ENCODE peak calls at places on chromosomes 2 and 18, in six cellular contexts. E is neuronal stem cell, D is IMR-90, M is trophoblast cell, T is H9, Q is H1. S is an unnamed sample.

GRCh38 chr18:32803571-32803970 is 30.7 kb upstream of the KLHL14 start:
- DNase-seq in T (no peak), E (peak; percentile 39), D (no peak), M (no peak), Q (no peak), S (no peak)

GRCh38 chr2:25044990-25045389 is 3.1 kb downstream of the EFR3B start:
- DNase-seq in D (no peak), E (no peak), Q (no peak), M (no peak), T (no peak), S (no peak)

GRCh38 chr2:43082111-43082877 is 144.1 kb downstream of the ZFP36L2 start:
- DNase-seq in Q (no peak), D (peak; percentile 79), E (no peak), T (no peak), M (no peak), S (no peak)

GRCh38 chr2:146523218-146523617 is 1321.6 kb upstream of the ACVR2A start:
- DNase-seq in E (no peak), Q (no peak), D (peak; percentile 9), M (peak; percentile 18), T (no peak), S (no peak)

GRCh38 chr2:117068371-117068770 is 746.1 kb upstream of the DDX18 start:
- DNase-seq in Q (no peak), E (no peak), M (no peak), D (no peak), T (no peak), S (no peak)

GRCh38 chr2:225793736-225794550 is 394.4 kb downstream of the NYAP2 start:
- DNase-seq in Q (no peak), D (no peak), T (no peak), M (no peak), E (no peak), S (no peak)

GRCh38 chr2:191020742-191021381 is 6.9 kb upstream of the STAT1 start:
- DNase-seq in M (peak; percentile 86), T (no peak), D (peak; percentile 93), E (no peak), Q (no peak), S (no peak)

GRCh38 chr2:12787891-12788783 is 71.4 kb downstream of the TRIB2 start:
- DNase-seq in D (peak; percentile 89), E (no peak), Q (no peak), T (no peak), M (no peak), S (no peak)

GRCh38 chr18:8705941-8706544 is 687 bp downstream of the MTCL1 start:
- DNase-seq in M (no peak), Q (peak; percentile 62), E (no peak), T (no peak), D (no peak), S (peak; percentile 17)

GRCh38 chr18:6885992-6886823 is 156.7 kb downstream of the ARHGAP28 start:
- DNase-seq in T (no peak), M (peak; percentile 83), D (peak; percentile 59), E (peak; percentile 67), Q (no peak), S (peak; percentile 70)

GRCh38 chr2:230268606-230269222 is 43.2 kb downstream of the SP140 start:
- DNase-seq in E (no peak), D (peak; percentile 1), T (no peak), M (no peak), Q (no peak), S (no peak)

GRCh38 chr18:67665266-67665665 is 148.7 kb upstream of the DSEL start:
- DNase-seq in E (peak; percentile 5), Q (no peak), D (peak; percentile 62), T (no peak), M (no peak), S (peak; percentile 51)

GRCh38 chr2:134917219-134917957 is 1.2 kb upstream of the CCNT2 start:
- DNase-seq in M (no peak), Q (no peak), T (no peak), E (peak; percentile 8), D (no peak), S (no peak)

GRCh38 chr2:233404227-233404626 is 49.9 kb downstream of the DGKD start:
- DNase-seq in M (peak; percentile 64), E (no peak), Q (no peak), T (no peak), D (peak; percentile 48), S (peak; percentile 76)

GRCh38 chr2:136392897-136393296 is 274.9 kb upstream of the CXCR4 start:
- DNase-seq in D (no peak), Q (no peak), T (no peak), M (no peak), E (no peak), S (no peak)

GRCh38 chr18:35110037-35110436 is 68.8 kb downstream of the MAPRE2 start:
- DNase-seq in Q (no peak), D (no peak), T (no peak), M (no peak), E (no peak), S (no peak)

GRCh38 chr2:28618221-28619141 is 122.6 kb downstream of the PLB1 start:
- DNase-seq in M (peak; percentile 95), D (no peak), T (no peak), E (no peak), Q (no peak), S (no peak)

GRCh38 chr2:196128749-196129148 is 42.6 kb downstream of the STK17B start:
- DNase-seq in M (no peak), Q (no peak), T (no peak), D (no peak), E (no peak), S (peak; percentile 10)

GRCh38 chr2:110134025-110134424 is 18.4 kb upstream of the MALL start:
- DNase-seq in Q (no peak), T (no peak), D (no peak), M (no peak), E (no peak), S (no peak)

GRCh38 chr2:191545361-191545760 is 132.6 kb upstream of the NABP1 start:
- DNase-seq in T (no peak), D (no peak), E (no peak), M (no peak), Q (no peak), S (no peak)

DNA sequence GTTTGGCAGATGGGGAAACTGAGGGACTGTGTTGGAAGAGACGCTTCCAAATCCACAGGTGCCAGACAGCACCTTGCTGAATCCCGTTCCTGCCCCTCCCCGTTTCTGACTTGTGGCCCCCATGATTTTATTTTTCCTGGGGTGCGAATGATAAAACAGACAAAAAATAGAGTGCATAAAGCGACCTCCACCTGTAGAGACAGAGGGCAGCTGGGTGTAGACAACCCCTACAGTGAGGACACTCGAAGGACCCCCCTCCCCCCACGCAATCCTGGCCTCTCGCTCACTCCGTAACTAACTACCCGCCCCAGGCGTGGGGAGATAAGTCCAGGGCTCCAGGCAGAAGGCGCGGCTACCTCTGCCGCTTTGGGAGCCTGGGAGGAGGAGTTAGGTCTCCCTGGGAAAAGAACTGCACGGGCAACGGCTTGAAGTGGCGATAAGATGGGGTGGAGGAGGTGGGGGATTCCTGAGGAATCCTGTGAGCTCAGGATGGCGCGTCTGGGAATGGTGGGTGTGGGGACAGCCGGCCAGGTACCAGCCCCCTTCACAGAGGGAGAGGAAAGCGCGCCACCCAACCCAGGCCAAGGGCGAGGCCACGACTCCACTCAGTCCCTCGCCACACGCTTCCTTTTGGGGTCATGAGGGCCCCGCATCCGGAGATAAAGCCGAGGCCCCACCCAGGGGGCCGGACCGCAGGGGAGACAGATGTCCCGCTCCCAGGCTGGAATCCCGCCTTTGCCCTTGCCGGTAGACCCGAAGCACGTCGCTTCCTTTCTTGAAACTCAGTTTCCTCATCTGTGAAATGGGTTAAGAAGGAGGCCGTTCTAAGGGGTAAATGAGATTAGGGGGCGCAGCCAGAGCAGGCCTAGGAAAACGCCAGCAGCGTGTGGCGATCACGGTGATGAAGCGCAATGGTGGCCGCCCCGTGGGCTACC is 1.9 kb upstream of the CTDSP1 start:
- DNase-seq in T (peak; percentile 66), Q (peak; percentile 67), M (peak; percentile 99), D (peak; percentile 60), E (peak; percentile 23), S (peak; percentile 97)
- H3K23ac ChIP-seq in T (no peak overlapping the region), Q (no peak overlapping the region), M (no peak overlapping the region), D (peak overlapping the region; percentile 83), E (peak overlapping the region; percentile 69), S (peak overlapping the region; percentile 73)

DNA sequence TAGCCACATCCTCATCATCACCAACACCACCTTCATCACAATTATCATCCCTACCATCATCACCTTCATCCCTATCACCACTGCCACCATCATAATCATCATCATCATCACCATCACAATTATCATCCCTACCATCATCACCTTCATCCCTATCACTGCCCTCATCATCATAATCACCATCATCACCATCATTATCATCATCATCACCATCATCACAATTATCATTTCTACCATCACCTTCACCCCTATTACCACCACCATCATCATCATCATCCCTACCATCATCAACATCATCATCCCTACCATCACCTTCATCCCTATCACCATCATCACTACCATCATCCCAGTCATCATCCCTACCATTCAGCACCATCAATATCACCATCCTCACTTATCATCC is 140.5 kb downstream of the LOXHD1 start:
- DNase-seq in D (no peak), Q (no peak), M (no peak), E (no peak), T (no peak), S (no peak)
- H3K27me3 ChIP-seq in D (no peaks in the 10 kb centered on the region), Q (no peaks in the 10 kb centered on the region), M (no peaks in the 10 kb centered on the region), E (no peaks in the 10 kb centered on the region), T (no peaks in the 10 kb centered on the region), S (no peaks in the 10 kb centered on the region)

GRCh38 chr2:17752892-17753802 is 463 bp downstream of the SMC6 start:
- DNase-seq in Q (no peak), T (peak; percentile 47), D (peak; percentile 34), M (peak; percentile 71), E (no peak), S (peak; percentile 83)
- H3K23ac ChIP-seq in Q (no peak overlapping the region), T (no peak overlapping the region), D (peak overlapping the region; percentile 80), M (no peak overlapping the region), E (peak overlapping the region; percentile 73), S (peak overlapping the region; percentile 90)

DNA sequence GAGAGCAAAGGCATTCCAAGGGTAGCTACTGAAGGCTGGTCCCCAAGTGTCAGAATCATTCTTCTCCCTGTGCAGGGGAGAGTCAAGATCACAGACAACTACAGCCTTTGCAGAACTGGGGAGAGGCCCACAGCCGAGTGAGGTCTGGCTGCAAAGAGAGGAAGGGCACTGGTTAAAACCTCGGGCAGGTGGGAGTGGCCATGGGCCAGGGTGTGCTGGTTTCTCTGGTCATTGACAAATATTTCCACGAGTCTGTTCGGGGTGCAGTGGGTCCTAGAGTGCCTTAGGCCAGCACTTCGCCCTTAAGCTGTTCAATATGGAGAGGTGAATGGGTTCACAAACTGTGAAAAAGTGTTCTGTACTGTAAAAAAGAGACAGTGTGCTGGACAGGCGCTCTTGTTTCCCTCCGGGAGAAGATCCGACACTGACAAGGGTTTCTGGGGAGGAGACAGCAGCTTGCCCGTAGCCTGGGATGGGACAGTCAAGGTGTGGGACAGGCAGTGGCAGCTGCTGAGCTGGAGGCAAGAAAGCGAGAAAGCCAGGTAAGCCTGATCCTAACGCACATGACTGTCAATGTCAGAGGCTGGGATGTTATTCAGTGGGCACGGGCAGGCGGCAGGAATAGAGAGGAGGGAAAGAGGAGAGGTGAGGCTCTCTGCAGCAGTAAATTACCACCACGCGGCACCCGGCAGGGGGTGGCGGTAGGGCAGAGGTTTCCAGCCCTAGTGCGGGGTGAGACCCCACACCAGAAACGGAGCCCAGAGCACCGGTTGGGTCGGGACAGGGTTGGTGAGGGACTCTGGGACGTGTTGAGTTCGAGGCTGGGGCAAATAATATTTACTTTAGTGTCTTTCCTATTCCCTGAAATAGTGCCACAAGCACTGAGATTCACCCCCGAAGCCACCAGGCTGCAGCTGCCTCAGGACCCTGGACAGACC is 2.0 kb downstream of the NPPC start:
- DNase-seq in D (no peak), Q (no peak), T (no peak), E (no peak), M (no peak), S (no peak)
- H3K27me3 ChIP-seq in D (peaks cover 60% of the 10 kb centered on the region), Q (peaks cover 24% of the 10 kb centered on the region), T (peaks cover 22% of the 10 kb centered on the region), E (peaks cover 44% of the 10 kb centered on the region), M (peaks cover 37% of the 10 kb centered on the region), S (peaks cover 21% of the 10 kb centered on the region)

GRCh38 chr2:23719721-23720120 is 207.2 kb downstream of the ATAD2B start:
- DNase-seq in E (no peak), M (no peak), Q (no peak), T (no peak), D (no peak), S (no peak)
- H3K23ac ChIP-seq in E (no peak overlapping the region), M (no peak overlapping the region), Q (no peak overlapping the region), T (no peak overlapping the region), D (no peak overlapping the region), S (no peak overlapping the region)

S was measured in mesendoderm.